ENCODE peak calls at places on chromosomes 6 and 20, in five cellular contexts. One of them, this sample, is unnamed.

GRCh38 chr20:50464026-50464724 is 46.0 kb upstream of the PTPN1 start:
- DNase-seq in GM23248: peak; percentile 75
- DNase-seq in bronchial epithelial cell: peak; percentile 19
- DNase-seq in GM19239: no peak
- DNase-seq in Peyer's patch: peak; percentile 38
- DNase-seq in this sample: peak; percentile 78

GRCh38 chr6:108589244-108589730 is 28.6 kb downstream of the FOXO3 start:
- DNase-seq in Peyer's patch: peak; percentile 66
- DNase-seq in GM23248: peak; percentile 68
- DNase-seq in bronchial epithelial cell: peak; percentile 98
- DNase-seq in GM19239: no peak
- DNase-seq in this sample: peak; percentile 85

GRCh38 chr6:32685603-32686002 is 19.1 kb upstream of the HLA-DQB1 start:
- DNase-seq in GM19239: peak; percentile 22
- DNase-seq in bronchial epithelial cell: peak; percentile 39
- DNase-seq in Peyer's patch: peak; percentile 40
- DNase-seq in GM23248: no peak
- DNase-seq in this sample: no peak

GRCh38 chr6:111032493-111033140 is 50.8 kb downstream of the RPF2 start:
- DNase-seq in Peyer's patch: no peak
- DNase-seq in GM23248: no peak
- DNase-seq in bronchial epithelial cell: no peak
- DNase-seq in GM19239: no peak
- DNase-seq in this sample: no peak

GRCh38 chr20:4681441-4681840 is 40.3 kb upstream of the PRND start:
- DNase-seq in bronchial epithelial cell: no peak
- DNase-seq in Peyer's patch: no peak
- DNase-seq in GM19239: no peak
- DNase-seq in GM23248: no peak
- DNase-seq in this sample: no peak

GRCh38 chr20:38599410-38599882 is 2.2 kb upstream of the ARHGAP40 start:
- DNase-seq in bronchial epithelial cell: peak; percentile 50
- DNase-seq in GM19239: no peak
- DNase-seq in Peyer's patch: no peak
- DNase-seq in GM23248: no peak
- DNase-seq in this sample: peak; percentile 92

GRCh38 chr6:35474129-35474977 is 6.2 kb downstream of the RPL10A start:
- DNase-seq in Peyer's patch: no peak
- DNase-seq in GM19239: no peak
- DNase-seq in bronchial epithelial cell: no peak
- DNase-seq in GM23248: no peak
- DNase-seq in this sample: no peak

GRCh38 chr20:50292324-50293243 is 102.0 kb downstream of the CEBPB start:
- DNase-seq in GM23248: peak; percentile 94
- DNase-seq in Peyer's patch: peak; percentile 47
- DNase-seq in GM19239: no peak
- DNase-seq in bronchial epithelial cell: peak; percentile 70
- DNase-seq in this sample: peak; percentile 94

GRCh38 chr6:37283268-37283667 is 25.3 kb upstream of the TMEM217 start:
- DNase-seq in bronchial epithelial cell: no peak
- DNase-seq in GM23248: peak; percentile 17
- DNase-seq in Peyer's patch: no peak
- DNase-seq in GM19239: no peak
- DNase-seq in this sample: no peak

GRCh38 chr6:99905209-99906106 is 88.6 kb downstream of the MCHR2 start:
- DNase-seq in Peyer's patch: no peak
- DNase-seq in GM23248: peak; percentile 73
- DNase-seq in bronchial epithelial cell: peak; percentile 63
- DNase-seq in GM19239: peak; percentile 22
- DNase-seq in this sample: no peak

GRCh38 chr6:28215425-28215824 is 9.7 kb upstream of the ZSCAN9 start:
- DNase-seq in Peyer's patch: no peak
- DNase-seq in GM23248: peak; percentile 29
- DNase-seq in bronchial epithelial cell: no peak
- DNase-seq in GM19239: no peak
- DNase-seq in this sample: no peak

GRCh38 chr20:57664476-57664875 is 44.2 kb upstream of the ZBP1 start:
- DNase-seq in GM19239: no peak
- DNase-seq in Peyer's patch: no peak
- DNase-seq in GM23248: no peak
- DNase-seq in bronchial epithelial cell: no peak
- DNase-seq in this sample: peak; percentile 62

GRCh38 chr6:154932562-154933027 is 62.5 kb upstream of the TIAM2 start:
- DNase-seq in GM19239: no peak
- DNase-seq in Peyer's patch: no peak
- DNase-seq in bronchial epithelial cell: peak; percentile 61
- DNase-seq in GM23248: peak; percentile 73
- DNase-seq in this sample: no peak

GRCh38 chr6:166278579-166279392 is 29.4 kb downstream of the PRR18 start:
- DNase-seq in bronchial epithelial cell: no peak
- DNase-seq in GM23248: no peak
- DNase-seq in GM19239: no peak
- DNase-seq in Peyer's patch: no peak
- DNase-seq in this sample: no peak

GRCh38 chr20:57627972-57628650 is 7.9 kb upstream of the ZBP1 start:
- DNase-seq in GM19239: no peak
- DNase-seq in GM23248: peak; percentile 69
- DNase-seq in Peyer's patch: peak; percentile 83
- DNase-seq in bronchial epithelial cell: peak; percentile 29
- DNase-seq in this sample: peak; percentile 64

GRCh38 chr6:45791600-45792168 is 224.0 kb downstream of the CLIC5 start:
- DNase-seq in GM19239: no peak
- DNase-seq in bronchial epithelial cell: peak; percentile 82
- DNase-seq in GM23248: peak; percentile 86
- DNase-seq in Peyer's patch: no peak
- DNase-seq in this sample: no peak

GRCh38 chr20:54122189-54122588 is 51.6 kb downstream of the CYP24A1 start:
- DNase-seq in GM23248: peak; percentile 82
- DNase-seq in bronchial epithelial cell: peak; percentile 88
- DNase-seq in GM19239: no peak
- DNase-seq in Peyer's patch: no peak
- DNase-seq in this sample: no peak

GRCh38 chr6:143740213-143740612 is 62.4 kb downstream of the PHACTR2 start:
- DNase-seq in Peyer's patch: no peak
- DNase-seq in bronchial epithelial cell: no peak
- DNase-seq in GM19239: no peak
- DNase-seq in GM23248: no peak
- DNase-seq in this sample: no peak

GRCh38 chr20:53805895-53806384 is 212.3 kb upstream of the ZNF217 start:
- DNase-seq in GM23248: peak; percentile 92
- DNase-seq in Peyer's patch: no peak
- DNase-seq in bronchial epithelial cell: peak; percentile 97
- DNase-seq in GM19239: no peak
- DNase-seq in this sample: no peak

GRCh38 chr20:39067526-39068216 is 105.5 kb downstream of the DHX35 start:
- DNase-seq in bronchial epithelial cell: no peak
- DNase-seq in GM23248: peak; percentile 45
- DNase-seq in Peyer's patch: no peak
- DNase-seq in GM19239: no peak
- DNase-seq in this sample: no peak

GRCh38 chr6:21200056-21200870 is 393.3 kb upstream of the SOX4 start:
- DNase-seq in bronchial epithelial cell: peak; percentile 6
- DNase-seq in GM23248: no peak
- DNase-seq in Peyer's patch: no peak
- DNase-seq in GM19239: no peak
- DNase-seq in this sample: no peak

GRCh38 chr20:59525500-59526241 is 78.7 kb upstream of the PHACTR3 start:
- DNase-seq in Peyer's patch: no peak
- DNase-seq in bronchial epithelial cell: no peak
- DNase-seq in GM23248: peak; percentile 69
- DNase-seq in GM19239: peak; percentile 20
- DNase-seq in this sample: peak; percentile 72

GRCh38 chr6:132867055-132867454 is 52.7 kb downstream of the RPS12 start:
- DNase-seq in bronchial epithelial cell: no peak
- DNase-seq in GM23248: no peak
- DNase-seq in GM19239: no peak
- DNase-seq in Peyer's patch: no peak
- DNase-seq in this sample: no peak